ENCODE peak calls at places on chromosomes 3 and 15, in four cellular contexts. J is H9, G is pancreas, L is Calu3. C is an unnamed sample.

GRCh38 chr3:50584391-50584790 is 15.1 kb downstream of the HEMK1 start:
- DNase-seq in J (no peak), L (no peak), G (no peak), C (no peak)

GRCh38 chr3:87468235-87468634 is 191.9 kb upstream of the POU1F1 start:
- DNase-seq in J (no peak), G (no peak), L (no peak), C (no peak)

GRCh38 chr3:194187543-194187942 is 51.6 kb downstream of the HES1 start:
- DNase-seq in L (no peak), J (no peak), G (no peak), C (no peak)

GRCh38 chr3:186678604-186679003 is 12.8 kb downstream of the HRG start:
- DNase-seq in L (no peak), J (no peak), G (no peak), C (no peak)

GRCh38 chr3:164791263-164791662 is 287.0 kb downstream of the SI start:
- DNase-seq in L (no peak), G (no peak), J (no peak), C (no peak)

GRCh38 chr3:193388371-193388770 is 9.8 kb upstream of the ATP13A5 start:
- DNase-seq in L (no peak), G (no peak), J (no peak), C (no peak)

GRCh38 chr3:102810937-102811336 is 376.1 kb downstream of the ZPLD1 start:
- DNase-seq in G (no peak), L (no peak), J (no peak), C (no peak)

GRCh38 chr15:22979069-22979698 is 984 bp downstream of the CYFIP1 start:
- DNase-seq in J (peak), L (peak), G (peak), C (peak)

GRCh38 chr3:125214738-125215137 is 2.2 kb upstream of the SLC12A8 start:
- DNase-seq in G (no peak), L (no peak), J (no peak), C (no peak)

GRCh38 chr3:197209366-197210260 is 88.8 kb downstream of the DLG1 start:
- DNase-seq in J (no peak), L (no peak), G (no peak), C (no peak)

GRCh38 chr3:141550926-141551665 is 64.3 kb downstream of the RASA2 start:
- DNase-seq in G (no peak), J (no peak), L (no peak), C (no peak)

GRCh38 chr15:75672111-75672602 is 24.4 kb downstream of the SNX33 start:
- DNase-seq in G (no peak), L (no peak), J (no peak), C (no peak)

GRCh38 chr3:10551821-10552630 is 46.6 kb upstream of the ATP2B2 start:
- DNase-seq in J (peak), L (peak), G (no peak), C (peak)

GRCh38 chr3:171328419-171329082 is 131.7 kb downstream of the TNIK start:
- DNase-seq in J (peak), G (peak), L (peak), C (no peak)

GRCh38 chr3:65436580-65436979 is 602.1 kb downstream of the MAGI1 start:
- DNase-seq in G (no peak), L (peak), J (no peak), C (no peak)

GRCh38 chr3:101146946-101147345 is 153.7 kb upstream of the ABI3BP start:
- DNase-seq in G (no peak), J (no peak), L (no peak), C (no peak)

GRCh38 chr3:62723636-62724217 is 151.5 kb downstream of the CADPS start:
- DNase-seq in L (no peak), J (peak), G (no peak), C (no peak)

GRCh38 chr3:44021646-44022594 is 219.8 kb upstream of the TOPAZ1 start:
- DNase-seq in G (no peak), L (no peak), J (no peak), C (no peak)

GRCh38 chr3:65888980-65889706 is 149.6 kb downstream of the MAGI1 start:
- DNase-seq in J (no peak), L (no peak), G (no peak), C (peak)

GRCh38 chr3:42802876-42803799 is 1.2 kb downstream of the HIGD1A start:
- DNase-seq in J (peak), G (no peak), L (no peak), C (peak)

GRCh38 chr3:113637756-113638155 is 58.7 kb downstream of the USF3 start:
- DNase-seq in G (no peak), J (no peak), L (no peak), C (no peak)

GRCh38 chr15:92984161-92984560 is 84.0 kb downstream of the CHD2 start:
- DNase-seq in J (no peak), L (no peak), G (no peak), C (no peak)

GRCh38 chr15:93221754-93222153 is 132.7 kb upstream of the RGMA start:
- DNase-seq in J (no peak), L (no peak), G (no peak), C (no peak)

GRCh38 chr3:120435621-120436020 is 15.2 kb downstream of the FSTL1 start:
- DNase-seq in G (no peak), L (peak), J (no peak), C (no peak)
- TF ChIP-seq CTCF in G (no peak), L (no peak), J (no peak), C (no peak)

DNA sequence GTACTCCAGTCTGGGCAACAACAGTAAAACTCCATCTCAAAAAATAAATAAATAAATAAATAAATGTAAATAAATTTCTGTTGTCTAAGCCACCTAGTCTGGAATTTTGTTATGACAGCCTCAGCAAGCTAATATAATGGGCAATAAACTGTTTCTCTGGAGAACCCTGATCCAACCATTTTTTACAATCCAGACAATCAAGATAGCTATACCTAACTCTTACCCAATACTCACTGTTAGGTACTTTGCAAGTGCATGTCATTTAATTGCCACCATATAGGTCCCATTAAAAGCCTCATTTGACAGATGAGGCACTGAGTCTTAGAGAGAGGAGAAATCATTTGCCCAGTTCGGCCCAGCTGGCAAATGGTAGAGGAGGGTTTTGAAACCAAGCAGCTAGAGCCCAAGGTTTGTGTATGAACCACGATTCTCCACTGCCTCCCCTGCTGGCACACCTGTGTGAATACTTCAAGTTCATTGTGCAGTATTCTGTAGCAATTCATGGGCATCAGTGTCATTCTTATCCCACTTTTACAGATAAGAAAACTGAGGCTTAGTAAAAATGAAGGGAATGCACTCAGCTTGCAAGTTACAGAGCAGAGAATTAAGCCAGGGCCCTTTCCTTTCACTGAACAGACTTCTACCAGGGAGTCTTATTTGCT is 107.0 kb upstream of the UBE2E1 start:
- DNase-seq in L (no peak), G (no peak), J (no peak), C (no peak)
- TF ChIP-seq CTCF in L (no peak), G (no peak), J (no peak), C (peak)

GRCh38 chr3:184308744-184309143 is 5.7 kb upstream of the EIF4G1 start:
- DNase-seq in J (no peak), G (no peak), L (no peak), C (no peak)
- TF ChIP-seq CTCF in J (peak), G (no peak), L (no peak), C (no peak)

GRCh38 chr15:69213786-69214185 is 53.4 kb downstream of the GLCE start:
- DNase-seq in G (no peak), L (no peak), J (no peak), C (no peak)
- TF ChIP-seq CTCF in G (no peak), L (no peak), J (peak), C (no peak)

GRCh38 chr3:37026851-37027250 is 33.5 kb downstream of the MLH1 start:
- DNase-seq in J (no peak), G (no peak), L (no peak), C (no peak)

GRCh38 chr3:37028329-37028728 is 35.0 kb downstream of the MLH1 start:
- DNase-seq in L (no peak), G (peak), J (no peak), C (no peak)

GRCh38 chr3:37024820-37025405 is 31.6 kb downstream of the MLH1 start:
- DNase-seq in L (no peak), J (no peak), G (no peak), C (no peak)

GRCh38 chr3:37025562-37026335 is 32.4 kb downstream of the MLH1 start:
- DNase-seq in L (no peak), J (no peak), G (no peak), C (no peak)

DNA sequence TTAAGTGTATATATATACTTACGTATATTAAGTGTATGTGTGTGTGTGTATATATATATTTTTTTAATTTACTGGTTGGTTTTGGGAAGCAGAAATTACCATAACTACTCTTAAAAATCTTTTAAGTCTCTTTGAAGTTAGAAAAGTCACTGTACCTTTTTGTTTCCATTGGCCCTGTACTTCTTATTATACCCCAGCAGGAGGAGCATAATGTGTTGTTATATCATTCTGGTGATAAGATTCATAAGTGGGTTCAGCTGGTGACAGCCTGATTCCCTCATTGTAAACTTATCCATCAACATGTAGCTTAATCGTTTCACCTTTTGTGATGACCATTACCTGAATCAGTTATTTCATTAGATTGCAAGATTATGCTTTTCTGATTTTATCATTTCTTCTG is 30.8 kb downstream of the MLH1 start:
- DNase-seq in L (no peak), G (no peak), J (no peak), C (no peak)
- TF ChIP-seq CTCF in L (no peak), G (no peak), J (peak), C (peak)

DNA sequence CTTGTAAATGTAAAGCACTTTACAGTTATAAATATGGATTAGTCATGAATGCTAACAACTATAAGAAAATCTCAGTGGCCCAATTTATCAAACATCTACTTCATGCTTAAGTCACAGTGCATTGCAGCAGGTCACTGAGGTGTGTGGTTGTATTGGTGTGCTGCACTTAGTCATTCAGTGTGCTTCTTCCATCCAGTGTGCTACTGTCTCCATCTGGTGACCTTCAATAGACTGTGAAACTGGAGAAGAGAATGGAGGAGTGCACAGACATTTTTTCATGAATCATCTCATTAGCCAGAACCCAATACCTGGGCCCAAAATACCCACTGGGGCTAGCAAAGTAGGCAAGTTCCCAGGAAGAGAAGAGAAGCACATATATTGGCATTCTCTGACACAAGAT is 199.6 kb downstream of the SHOX2 start:
- DNase-seq in L (no peak), G (no peak), J (no peak), C (peak)
- TF ChIP-seq CTCF in L (no peak), G (no peak), J (no peak), C (no peak)

C was measured in mammary epithelial cell.